ENCODE peak calls at places on chromosomes 3 and 15, in nine cellular contexts. One of them, this sample, is unnamed.
A peak's percentile ranks its signal among the peaks of the same experiment; 100 is the strongest.

GRCh38 chr3:98003306-98003969 is 31.2 kb upstream of the RIOX2 start:
- DNase-seq in body of pancreas: no peak
- DNase-seq in neural progenitor cell: no peak
- DNase-seq in GM12865: peak; percentile 63
- DNase-seq in AG10803: no peak
- DNase-seq in CD4-positive, alpha-beta T cell: no peak
- DNase-seq in cardiac muscle cell: no peak
- DNase-seq in pancreas: no peak
- DNase-seq in cardiac fibroblast: no peak
- DNase-seq in this sample: no peak

GRCh38 chr3:13106308-13106970 is 33.2 kb upstream of the IQSEC1 start:
- DNase-seq in GM12865: no peak
- DNase-seq in body of pancreas: no peak
- DNase-seq in cardiac muscle cell: no peak
- DNase-seq in AG10803: no peak
- DNase-seq in cardiac fibroblast: no peak
- DNase-seq in CD4-positive, alpha-beta T cell: no peak
- DNase-seq in pancreas: no peak
- DNase-seq in neural progenitor cell: no peak
- DNase-seq in this sample: no peak

GRCh38 chr3:113747719-113748046 is 848 bp downstream of the ATP6V1A start:
- DNase-seq in body of pancreas: no peak
- DNase-seq in pancreas: no peak
- DNase-seq in neural progenitor cell: peak; percentile 18
- DNase-seq in CD4-positive, alpha-beta T cell: no peak
- DNase-seq in GM12865: peak; percentile 59
- DNase-seq in cardiac fibroblast: no peak
- DNase-seq in cardiac muscle cell: peak; percentile 23
- DNase-seq in AG10803: peak; percentile 15
- DNase-seq in this sample: no peak

GRCh38 chr3:30607032-30607833 is 832 bp downstream of the TGFBR2 start:
- DNase-seq in GM12865: peak; percentile 37
- DNase-seq in cardiac muscle cell: peak; percentile 61
- DNase-seq in body of pancreas: peak; percentile 70
- DNase-seq in neural progenitor cell: peak; percentile 58
- DNase-seq in CD4-positive, alpha-beta T cell: peak; percentile 65
- DNase-seq in AG10803: no peak
- DNase-seq in pancreas: peak; percentile 78
- DNase-seq in cardiac fibroblast: peak; percentile 68
- DNase-seq in this sample: peak; percentile 49

GRCh38 chr3:127545711-127546457 is 44.6 kb downstream of the TPRA1 start:
- DNase-seq in CD4-positive, alpha-beta T cell: no peak
- DNase-seq in AG10803: no peak
- DNase-seq in body of pancreas: no peak
- DNase-seq in pancreas: no peak
- DNase-seq in GM12865: no peak
- DNase-seq in cardiac muscle cell: no peak
- DNase-seq in cardiac fibroblast: no peak
- DNase-seq in neural progenitor cell: no peak
- DNase-seq in this sample: no peak

GRCh38 chr15:79643393-79643792 is 211.3 kb downstream of the MINAR1 start:
- DNase-seq in CD4-positive, alpha-beta T cell: no peak
- DNase-seq in cardiac fibroblast: no peak
- DNase-seq in body of pancreas: no peak
- DNase-seq in cardiac muscle cell: no peak
- DNase-seq in GM12865: no peak
- DNase-seq in pancreas: no peak
- DNase-seq in AG10803: no peak
- DNase-seq in neural progenitor cell: no peak
- DNase-seq in this sample: no peak

GRCh38 chr3:39000008-39000450 is 51.7 kb downstream of the SCN11A start:
- DNase-seq in GM12865: peak; percentile 62
- DNase-seq in neural progenitor cell: peak; percentile 79
- DNase-seq in cardiac muscle cell: peak; percentile 71
- DNase-seq in cardiac fibroblast: peak; percentile 63
- DNase-seq in body of pancreas: no peak
- DNase-seq in CD4-positive, alpha-beta T cell: no peak
- DNase-seq in AG10803: peak; percentile 70
- DNase-seq in pancreas: no peak
- DNase-seq in this sample: peak; percentile 22

GRCh38 chr15:60362318-60363023 is 35.3 kb downstream of the ANXA2 start:
- DNase-seq in cardiac muscle cell: no peak
- DNase-seq in pancreas: no peak
- DNase-seq in CD4-positive, alpha-beta T cell: no peak
- DNase-seq in GM12865: peak; percentile 6
- DNase-seq in cardiac fibroblast: peak; percentile 44
- DNase-seq in AG10803: peak; percentile 83
- DNase-seq in neural progenitor cell: no peak
- DNase-seq in body of pancreas: no peak
- DNase-seq in this sample: no peak

GRCh38 chr3:16031434-16031833 is 143.0 kb upstream of the GALNT15 start:
- DNase-seq in pancreas: no peak
- DNase-seq in neural progenitor cell: no peak
- DNase-seq in CD4-positive, alpha-beta T cell: no peak
- DNase-seq in cardiac muscle cell: no peak
- DNase-seq in body of pancreas: no peak
- DNase-seq in AG10803: no peak
- DNase-seq in GM12865: no peak
- DNase-seq in cardiac fibroblast: no peak
- DNase-seq in this sample: no peak

GRCh38 chr15:22959451-22960101 is 20.6 kb downstream of the CYFIP1 start:
- DNase-seq in pancreas: peak; percentile 11
- DNase-seq in CD4-positive, alpha-beta T cell: no peak
- DNase-seq in AG10803: no peak
- DNase-seq in GM12865: no peak
- DNase-seq in body of pancreas: no peak
- DNase-seq in cardiac fibroblast: no peak
- DNase-seq in cardiac muscle cell: no peak
- DNase-seq in neural progenitor cell: no peak
- DNase-seq in this sample: no peak

GRCh38 chr15:61519296-61519695 is 290.2 kb upstream of the RORA start:
- DNase-seq in CD4-positive, alpha-beta T cell: no peak
- DNase-seq in GM12865: no peak
- DNase-seq in neural progenitor cell: no peak
- DNase-seq in pancreas: no peak
- DNase-seq in cardiac fibroblast: no peak
- DNase-seq in cardiac muscle cell: no peak
- DNase-seq in AG10803: no peak
- DNase-seq in body of pancreas: no peak
- DNase-seq in this sample: no peak

GRCh38 chr15:48178612-48178931 is 477 bp upstream of the MYEF2 start:
- DNase-seq in CD4-positive, alpha-beta T cell: no peak
- DNase-seq in cardiac fibroblast: no peak
- DNase-seq in cardiac muscle cell: no peak
- DNase-seq in neural progenitor cell: no peak
- DNase-seq in AG10803: no peak
- DNase-seq in GM12865: no peak
- DNase-seq in body of pancreas: no peak
- DNase-seq in pancreas: no peak
- DNase-seq in this sample: no peak

GRCh38 chr3:33144433-33144832 is 30.6 kb downstream of the CRTAP start:
- DNase-seq in AG10803: no peak
- DNase-seq in cardiac muscle cell: no peak
- DNase-seq in neural progenitor cell: peak; percentile 69
- DNase-seq in CD4-positive, alpha-beta T cell: peak; percentile 9
- DNase-seq in body of pancreas: no peak
- DNase-seq in cardiac fibroblast: no peak
- DNase-seq in pancreas: no peak
- DNase-seq in GM12865: peak; percentile 55
- DNase-seq in this sample: no peak

GRCh38 chr3:132726341-132726823 is 4.2 kb upstream of the NPHP3 start:
- DNase-seq in cardiac fibroblast: peak; percentile 50
- DNase-seq in pancreas: no peak
- DNase-seq in AG10803: peak; percentile 30
- DNase-seq in neural progenitor cell: peak; percentile 38
- DNase-seq in body of pancreas: no peak
- DNase-seq in CD4-positive, alpha-beta T cell: no peak
- DNase-seq in GM12865: peak; percentile 50
- DNase-seq in cardiac muscle cell: peak; percentile 32
- DNase-seq in this sample: peak; percentile 2

GRCh38 chr3:132723551-132723950 is 1.3 kb upstream of the NPHP3 start:
- DNase-seq in neural progenitor cell: no peak
- DNase-seq in cardiac muscle cell: no peak
- DNase-seq in AG10803: peak; percentile 4
- DNase-seq in pancreas: no peak
- DNase-seq in body of pancreas: no peak
- DNase-seq in GM12865: no peak
- DNase-seq in CD4-positive, alpha-beta T cell: no peak
- DNase-seq in cardiac fibroblast: no peak
- DNase-seq in this sample: no peak

GRCh38 chr3:132723024-132723462 is 834 bp upstream of the NPHP3 start:
- DNase-seq in GM12865: peak; percentile 5
- DNase-seq in body of pancreas: no peak
- DNase-seq in CD4-positive, alpha-beta T cell: no peak
- DNase-seq in AG10803: no peak
- DNase-seq in cardiac fibroblast: no peak
- DNase-seq in pancreas: no peak
- DNase-seq in neural progenitor cell: no peak
- DNase-seq in cardiac muscle cell: no peak
- DNase-seq in this sample: no peak

GRCh38 chr3:132722165-132723023 is at the start of gene NPHP3:
- DNase-seq in cardiac muscle cell: peak; percentile 97
- DNase-seq in AG10803: peak; percentile 98
- DNase-seq in cardiac fibroblast: peak; percentile 99
- DNase-seq in pancreas: peak; percentile 99
- DNase-seq in GM12865: peak; percentile 99
- DNase-seq in CD4-positive, alpha-beta T cell: peak; percentile 90
- DNase-seq in body of pancreas: peak; percentile 98
- DNase-seq in neural progenitor cell: peak; percentile 97
- DNase-seq in this sample: peak; percentile 93

DNA sequence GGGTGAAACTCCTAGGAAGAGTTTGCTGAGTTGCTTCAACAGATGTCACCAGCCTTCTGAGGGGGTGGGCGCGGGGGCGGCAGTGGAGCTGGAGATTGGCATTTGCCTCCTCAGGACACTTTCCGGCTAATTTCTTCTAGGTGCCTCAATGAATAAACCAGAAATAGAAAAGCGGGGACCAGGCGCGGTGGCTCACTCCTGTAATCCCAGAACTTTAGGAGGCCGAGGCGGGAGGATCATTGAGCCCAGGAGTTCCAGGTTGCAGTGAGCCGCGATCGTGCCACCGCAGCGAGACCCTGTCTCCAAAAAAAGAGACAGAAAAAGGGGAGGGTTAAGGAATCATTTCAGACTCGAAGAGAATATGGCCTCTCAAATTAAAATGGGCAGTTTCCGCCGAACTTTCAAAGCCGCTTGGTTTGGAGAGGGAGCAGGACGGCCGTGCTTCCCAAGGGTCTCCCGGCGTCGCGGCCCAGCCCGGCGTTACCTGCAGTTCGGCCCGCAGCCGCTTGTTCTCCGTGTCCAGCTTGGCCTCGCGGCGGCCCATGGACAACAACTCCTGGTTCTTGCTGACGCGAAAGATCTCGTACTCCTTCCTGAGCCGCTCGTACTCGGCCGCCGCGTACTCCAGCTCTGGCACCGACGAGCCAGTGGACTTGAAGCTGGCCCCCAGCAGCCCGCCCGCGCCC is 587 bp downstream of the NPHP3 start:
- DNase-seq in body of pancreas: peak; percentile 72
- DNase-seq in pancreas: peak; percentile 71
- DNase-seq in AG10803: peak; percentile 63
- DNase-seq in GM12865: peak; percentile 62
- DNase-seq in neural progenitor cell: peak; percentile 88
- DNase-seq in cardiac muscle cell: peak; percentile 85
- DNase-seq in CD4-positive, alpha-beta T cell: no peak
- DNase-seq in cardiac fibroblast: peak; percentile 73
- DNase-seq in this sample: peak; percentile 12
- TF ChIP-seq CTCF in body of pancreas: peak; percentile 11
- TF ChIP-seq CTCF in pancreas: peak; percentile 32
- TF ChIP-seq CTCF in AG10803: peak; percentile 33
- TF ChIP-seq CTCF in GM12865: no peak
- TF ChIP-seq CTCF in neural progenitor cell: peak; percentile 45
- TF ChIP-seq CTCF in cardiac muscle cell: peak; percentile 24
- TF ChIP-seq CTCF in CD4-positive, alpha-beta T cell: no peak
- TF ChIP-seq CTCF in cardiac fibroblast: peak; percentile 52
- TF ChIP-seq CTCF in this sample: no peak

DNA sequence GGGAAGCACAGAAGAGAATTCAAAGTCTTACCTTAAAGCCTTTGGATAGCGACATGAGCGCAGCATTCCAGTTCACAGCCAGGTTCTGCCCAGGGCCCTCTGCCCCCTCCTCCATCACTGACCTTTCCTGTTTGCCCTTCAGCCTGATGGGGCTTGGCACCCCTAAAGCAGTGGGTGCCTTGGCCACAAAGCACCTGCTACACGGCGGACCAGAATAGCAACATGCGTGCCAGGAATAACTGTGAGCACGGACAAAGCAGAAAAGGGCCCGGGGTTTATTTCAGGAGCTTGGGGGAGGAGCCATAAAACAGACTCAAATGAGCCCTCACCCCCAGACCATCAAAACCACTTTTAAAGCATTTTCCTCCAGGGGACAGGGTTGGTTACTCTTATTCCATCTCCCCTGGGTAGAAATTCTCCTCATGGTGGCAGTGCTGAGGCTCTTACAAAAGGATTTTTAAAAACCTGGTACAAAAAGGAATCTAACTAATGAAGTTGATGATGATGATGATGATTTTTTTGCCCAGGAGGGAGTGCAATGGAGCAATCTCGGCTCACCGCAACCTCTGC is 135.4 kb downstream of the KLF13 start:
- DNase-seq in AG10803: no peak
- DNase-seq in pancreas: no peak
- DNase-seq in CD4-positive, alpha-beta T cell: no peak
- DNase-seq in body of pancreas: no peak
- DNase-seq in cardiac muscle cell: no peak
- DNase-seq in GM12865: no peak
- DNase-seq in cardiac fibroblast: no peak
- DNase-seq in neural progenitor cell: no peak
- DNase-seq in this sample: no peak
- TF ChIP-seq CTCF in AG10803: peak; percentile 39
- TF ChIP-seq CTCF in pancreas: no peak
- TF ChIP-seq CTCF in CD4-positive, alpha-beta T cell: no peak
- TF ChIP-seq CTCF in body of pancreas: no peak
- TF ChIP-seq CTCF in cardiac muscle cell: peak; percentile 22
- TF ChIP-seq CTCF in GM12865: peak; percentile 11
- TF ChIP-seq CTCF in cardiac fibroblast: peak; percentile 26
- TF ChIP-seq CTCF in neural progenitor cell: peak; percentile 6
- TF ChIP-seq CTCF in this sample: peak; percentile 36

DNA sequence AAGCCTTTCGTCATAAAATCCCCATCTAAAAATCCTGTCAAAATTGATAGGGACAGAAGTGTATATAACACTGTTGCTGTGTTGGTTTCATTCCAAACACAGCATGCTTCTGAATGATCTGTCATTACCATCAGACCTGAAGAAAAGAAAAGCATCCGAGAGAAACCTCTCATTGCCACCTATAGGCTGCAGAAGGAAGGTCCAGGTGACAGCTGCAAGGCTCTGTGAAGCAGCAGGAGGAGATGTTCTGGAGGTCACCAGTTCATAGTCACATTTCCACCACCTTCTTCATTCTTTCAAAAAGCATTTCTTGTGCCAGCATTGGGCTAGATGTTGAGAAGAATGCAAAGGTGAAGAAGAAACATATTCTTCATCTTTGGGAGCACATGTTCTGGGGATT is 503.7 kb upstream of the NR2F2 start:
- DNase-seq in cardiac fibroblast: no peak
- DNase-seq in AG10803: no peak
- DNase-seq in body of pancreas: no peak
- DNase-seq in neural progenitor cell: no peak
- DNase-seq in CD4-positive, alpha-beta T cell: no peak
- DNase-seq in GM12865: peak; percentile 44
- DNase-seq in cardiac muscle cell: no peak
- DNase-seq in pancreas: no peak
- DNase-seq in this sample: no peak
- TF ChIP-seq CTCF in cardiac fibroblast: peak; percentile 29
- TF ChIP-seq CTCF in AG10803: no peak
- TF ChIP-seq CTCF in body of pancreas: no peak
- TF ChIP-seq CTCF in neural progenitor cell: peak; percentile 28
- TF ChIP-seq CTCF in CD4-positive, alpha-beta T cell: no peak
- TF ChIP-seq CTCF in GM12865: peak; percentile 37
- TF ChIP-seq CTCF in cardiac muscle cell: no peak
- TF ChIP-seq CTCF in pancreas: no peak
- TF ChIP-seq CTCF in this sample: peak; percentile 62

GRCh38 chr3:172151610-172152293 is 112.4 kb downstream of the FNDC3B start:
- DNase-seq in pancreas: no peak
- DNase-seq in GM12865: no peak
- DNase-seq in neural progenitor cell: no peak
- DNase-seq in AG10803: no peak
- DNase-seq in cardiac fibroblast: no peak
- DNase-seq in CD4-positive, alpha-beta T cell: no peak
- DNase-seq in cardiac muscle cell: no peak
- DNase-seq in body of pancreas: no peak
- DNase-seq in this sample: no peak
- TF ChIP-seq CTCF in pancreas: no peak
- TF ChIP-seq CTCF in GM12865: no peak
- TF ChIP-seq CTCF in neural progenitor cell: no peak
- TF ChIP-seq CTCF in AG10803: no peak
- TF ChIP-seq CTCF in cardiac fibroblast: no peak
- TF ChIP-seq CTCF in CD4-positive, alpha-beta T cell: no peak
- TF ChIP-seq CTCF in cardiac muscle cell: no peak
- TF ChIP-seq CTCF in body of pancreas: no peak
- TF ChIP-seq CTCF in this sample: no peak